ENCODE peak calls at places on chromosomes 11 and 22, in seven cellular contexts. W, U, K, I, A, S and D are unnamed samples.

GRCh38 chr22:37676691-37677627 is 1.5 kb downstream of the LGALS1 start:
- DNase-seq in W (peak), U (peak), K (peak), I (peak), A (peak), S (peak), D (peak)

GRCh38 chr11:14858404-14858803 is 33.6 kb downstream of the CYP2R1 start:
- DNase-seq in W (no peak), U (no peak), K (no peak), I (no peak), A (no peak), S (no peak), D (no peak)

GRCh38 chr22:27748355-27749168 is 53.0 kb downstream of the MN1 start:
- DNase-seq in W (peak), U (no peak), K (peak), I (peak), A (peak), S (peak), D (no peak)

GRCh38 chr11:118625036-118625690 is 17.7 kb downstream of the PHLDB1 start:
- DNase-seq in W (no peak), U (no peak), K (no peak), I (no peak), A (no peak), S (no peak), D (no peak)

GRCh38 chr22:30404307-30404706 is 7.5 kb downstream of the SEC14L2 start:
- DNase-seq in W (no peak), U (no peak), K (no peak), I (no peak), A (no peak), S (no peak), D (no peak)

GRCh38 chr11:76048763-76049162 is 157.5 kb downstream of the WNT11 start:
- DNase-seq in W (no peak), U (peak), K (no peak), I (peak), A (no peak), S (peak), D (peak)

GRCh38 chr11:44780940-44781631 is 54.3 kb downstream of the TSPAN18 start:
- DNase-seq in W (peak), U (no peak), K (no peak), I (peak), A (peak), S (no peak), D (no peak)

GRCh38 chr11:115608976-115609375 is 104.8 kb upstream of the CADM1 start:
- DNase-seq in W (no peak), U (no peak), K (no peak), I (no peak), A (no peak), S (no peak), D (no peak)

GRCh38 chr11:65380460-65381126 is 1.9 kb downstream of the SLC25A45 start:
- DNase-seq in W (peak), U (no peak), K (no peak), I (no peak), A (no peak), S (peak), D (no peak)

GRCh38 chr11:80443177-80443576 is 1002.3 kb upstream of the TENM4 start:
- DNase-seq in W (no peak), U (no peak), K (no peak), I (no peak), A (no peak), S (no peak), D (no peak)

GRCh38 chr22:37999640-38000272 is 15.4 kb upstream of the SOX10 start:
- DNase-seq in W (no peak), U (peak), K (peak), I (peak), A (peak), S (no peak), D (peak)

DNA sequence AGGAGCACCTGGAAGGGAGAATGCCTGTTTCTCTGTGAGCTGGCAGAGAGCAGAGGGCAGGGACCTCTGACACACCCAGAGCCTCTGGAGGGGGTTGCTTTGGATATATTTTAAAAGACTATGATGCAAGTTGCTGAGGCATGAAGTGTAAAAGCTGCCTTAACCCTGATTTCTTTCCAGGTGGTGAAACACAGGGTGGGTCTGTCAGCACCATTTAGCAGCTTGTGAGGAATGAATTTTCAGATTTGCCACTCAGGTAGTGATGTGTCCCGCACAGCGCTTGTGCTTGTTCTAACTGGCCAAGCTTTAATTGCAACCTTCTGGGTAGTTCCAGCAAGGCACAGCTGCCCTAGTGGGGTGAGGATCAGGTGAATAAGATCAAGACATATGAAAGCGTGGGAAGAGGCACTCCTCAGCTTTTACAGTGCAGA is 90.2 kb downstream of the SWAP70 start:
- DNase-seq in W (no peak), U (no peak), K (peak), I (no peak), A (no peak), S (no peak), D (peak)
- H3K27ac ChIP-seq in W (no peak), U (no peak), K (peak), I (no peak), A (peak), S (peak), D (peak)

GRCh38 chr22:17366830-17367229 is 2.4 kb upstream of the CECR2 start:
- DNase-seq in W (peak), U (peak), K (no peak), I (peak), A (no peak), S (peak), D (peak)
- H3K4me2 ChIP-seq in W (peak), U (peak), K (no peak), I (peak), A (no peak), S (peak), D (peak)

GRCh38 chr11:20032127-20032526 is 128.1 kb downstream of the DBX1 start:
- DNase-seq in W (no peak), U (no peak), K (no peak), I (no peak), A (no peak), S (no peak), D (no peak)
- H3K27ac ChIP-seq in W (no peak), U (no peak), K (peak), I (peak), A (peak), S (no peak), D (no peak)

GRCh38 chr22:50528682-50529415 is 963 bp downstream of the TYMP start:
- DNase-seq in W (no peak), U (no peak), K (no peak), I (no peak), A (no peak), S (peak), D (peak)
- H3K4me2 ChIP-seq in W (no peak), U (no peak), K (peak), I (no peak), A (no peak), S (no peak), D (no peak)

GRCh38 chr11:61799665-61800284 is 7.1 kb downstream of the FEN1 start:
- DNase-seq in W (no peak), U (no peak), K (no peak), I (no peak), A (no peak), S (no peak), D (no peak)
- H3K27ac ChIP-seq in W (no peak), U (no peak), K (no peak), I (no peak), A (no peak), S (peak), D (no peak)

GRCh38 chr22:35425546-35425945 is 25.6 kb downstream of the MCM5 start:
- DNase-seq in W (no peak), U (no peak), K (no peak), I (no peak), A (no peak), S (no peak), D (no peak)
- H3K4me2 ChIP-seq in W (no peak), U (no peak), K (no peak), I (no peak), A (no peak), S (no peak), D (no peak)

DNA sequence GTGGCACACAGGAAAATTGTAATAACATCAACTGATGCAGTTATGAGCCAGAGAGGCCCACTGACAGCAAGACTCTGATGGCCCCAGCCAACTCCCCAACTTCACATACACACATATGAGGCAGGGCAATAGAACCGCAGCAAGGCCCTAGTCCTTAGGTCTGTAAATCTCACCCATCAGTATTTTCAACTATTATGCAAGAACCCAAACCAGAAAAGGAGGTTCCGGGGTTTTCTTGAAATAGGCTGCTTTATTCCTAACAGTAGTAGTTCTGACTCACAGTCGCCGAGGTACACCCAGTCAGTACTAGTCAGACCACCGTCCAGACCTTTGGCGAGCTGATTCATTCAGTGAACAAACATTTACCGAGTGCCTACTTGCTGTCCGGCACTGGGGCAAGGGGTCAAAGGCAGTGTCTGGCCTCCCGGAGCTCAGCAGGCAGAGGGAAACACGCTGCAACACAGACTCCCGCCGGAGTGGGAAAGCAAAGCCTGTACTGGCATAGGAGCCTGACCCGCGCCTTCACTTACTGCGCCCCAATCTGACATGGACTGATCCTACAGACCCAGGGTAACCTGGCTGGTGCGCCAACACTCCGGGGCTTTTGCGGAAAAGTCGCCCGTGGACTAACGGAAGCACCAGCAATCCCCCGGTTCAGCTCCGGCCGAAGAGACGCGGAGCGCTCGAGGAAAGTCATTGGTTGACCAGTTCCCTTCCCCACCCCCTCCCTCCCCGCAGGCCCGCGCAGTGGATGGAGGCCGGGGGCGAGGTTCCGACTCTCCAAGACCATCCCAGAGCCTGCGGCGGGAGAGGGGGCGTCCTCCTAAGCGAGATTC is 1.3 kb downstream of the PLEKHA7 start:
- DNase-seq in W (peak), U (no peak), K (peak), I (peak), A (peak), S (peak), D (no peak)
- H3K27ac ChIP-seq in W (no peak), U (no peak), K (no peak), I (no peak), A (no peak), S (no peak), D (no peak)

GRCh38 chr11:13445588-13445987 is 17.4 kb downstream of the BTBD10 start:
- DNase-seq in W (no peak), U (no peak), K (no peak), I (no peak), A (no peak), S (no peak), D (no peak)

GRCh38 chr11:13434247-13435205 is 28.5 kb downstream of the BTBD10 start:
- DNase-seq in W (no peak), U (no peak), K (no peak), I (peak), A (peak), S (peak), D (no peak)

GRCh38 chr11:13440100-13440855 is 22.7 kb downstream of the BTBD10 start:
- DNase-seq in W (no peak), U (no peak), K (peak), I (peak), A (peak), S (peak), D (no peak)
- H3K4me2 ChIP-seq in W (no peak), U (no peak), K (peak), I (no peak), A (peak), S (peak), D (no peak)